ENCODE peak calls at places on chromosomes 3 and 15, in eight cellular contexts. S is EL; F is activated CD8-positive, alpha-beta memory T cell treated with anti-CD3 and anti-CD28 coated beads, Interleukin-2, amount 50 U/mL, for 4 hours; H is NCI-H1417; B is suprapubic skin; G is myocyte; A is progenitor cell of endocrine pancreas; K is stimulated activated CD4-positive, alpha-beta T cell treated with anti-CD3 and anti-CD28 coated beads, Interleukin-12 subunit alpha, Interleukin-12 subunit beta, amount 100 ng/mL, for 4 hours. J is an unnamed sample.

GRCh38 chr3:181581651-181582050 is 130.1 kb upstream of the SOX2 start:
- DNase-seq in S (no peak), F (no peak), H (no peak), B (no peak), G (no peak), A (no peak), K (no peak), J (no peak)

GRCh38 chr15:59237854-59238252 is 31.2 kb downstream of the LDHAL6B start:
- DNase-seq in S (no peak), F (no peak), H (no peak), B (no peak), G (no peak), A (no peak), K (no peak), J (peak; percentile 60)

GRCh38 chr3:52372822-52373504 is 56.8 kb downstream of the DNAH1 start:
- DNase-seq in S (no peak), F (no peak), H (no peak), B (no peak), G (no peak), A (no peak), K (peak; percentile 13), J (no peak)

GRCh38 chr3:62942761-62943160 is 67.5 kb upstream of the CADPS start:
- DNase-seq in S (no peak), F (no peak), H (no peak), B (no peak), G (no peak), A (no peak), K (no peak), J (no peak)

GRCh38 chr3:87958289-87958688 is 100.5 kb downstream of the CGGBP1 start:
- DNase-seq in S (no peak), F (no peak), H (no peak), B (no peak), G (no peak), A (no peak), K (no peak), J (no peak)

GRCh38 chr3:147393261-147393964 is 12.9 kb downstream of the ZIC4 start:
- DNase-seq in S (peak; percentile 78), F (no peak), H (peak; percentile 14), B (no peak), G (peak; percentile 89), A (no peak), K (no peak), J (no peak)

GRCh38 chr15:85114886-85115285 is 133.2 kb downstream of the PDE8A start:
- DNase-seq in S (no peak), F (no peak), H (no peak), B (no peak), G (no peak), A (no peak), K (no peak), J (no peak)

GRCh38 chr15:57432141-57432701 is 55.9 kb downstream of the CGNL1 start:
- DNase-seq in S (no peak), F (no peak), H (no peak), B (no peak), G (no peak), A (no peak), K (no peak), J (no peak)

GRCh38 chr15:40594429-40594836 is 384 bp downstream of the KNL1 start:
- DNase-seq in S (peak; percentile 67), F (no peak), H (peak; percentile 47), B (no peak), G (peak; percentile 79), A (peak; percentile 43), K (no peak), J (no peak)

GRCh38 chr15:50358805-50359204 is 3.8 kb upstream of the GABPB1 start:
- DNase-seq in S (peak; percentile 52), F (peak; percentile 20), H (no peak), B (no peak), G (peak; percentile 40), A (no peak), K (no peak), J (no peak)

GRCh38 chr15:84804005-84804803 is 13.0 kb upstream of the ALPK3 start:
- DNase-seq in S (no peak), F (no peak), H (no peak), B (no peak), G (no peak), A (no peak), K (no peak), J (no peak)

GRCh38 chr3:64048631-64049061 is 25.4 kb upstream of the PSMD6 start:
- DNase-seq in S (peak; percentile 21), F (no peak), H (no peak), B (no peak), G (no peak), A (no peak), K (no peak), J (no peak)

GRCh38 chr15:97972366-97972765 is 11.9 kb downstream of the ARRDC4 start:
- DNase-seq in S (no peak), F (no peak), H (no peak), B (no peak), G (no peak), A (no peak), K (no peak), J (no peak)

GRCh38 chr15:88904808-88905327 is 8.3 kb downstream of the MFGE8 start:
- DNase-seq in S (peak; percentile 72), F (peak; percentile 95), H (peak; percentile 76), B (no peak), G (peak; percentile 86), A (peak; percentile 80), K (peak; percentile 88), J (peak; percentile 38)

GRCh38 chr15:90219421-90220141 is 14.2 kb downstream of the CIB1 start:
- DNase-seq in S (peak; percentile 29), F (peak; percentile 64), H (peak; percentile 10), B (no peak), G (peak; percentile 23), A (peak; percentile 41), K (peak; percentile 55), J (no peak)

GRCh38 chr3:80618295-80619256 is 850.8 kb upstream of the ROBO1 start:
- DNase-seq in S (no peak), F (no peak), H (no peak), B (no peak), G (no peak), A (no peak), K (no peak), J (no peak)

GRCh38 chr15:88512606-88513005 is 33.9 kb downstream of the DET1 start:
- DNase-seq in S (peak; percentile 67), F (no peak), H (no peak), B (no peak), G (no peak), A (no peak), K (no peak), J (no peak)

GRCh38 chr3:112365035-112365434 is 32.1 kb downstream of the CD200 start:
- DNase-seq in S (no peak), F (no peak), H (no peak), B (no peak), G (no peak), A (no peak), K (no peak), J (no peak)

GRCh38 chr15:71747128-71748083 is 62.9 kb upstream of the NR2E3 start:
- DNase-seq in S (peak; percentile 92), F (no peak), H (no peak), B (no peak), G (peak; percentile 55), A (no peak), K (no peak), J (no peak)

GRCh38 chr3:118557513-118557912 is 477.1 kb downstream of the IGSF11 start:
- DNase-seq in S (no peak), F (no peak), H (no peak), B (no peak), G (no peak), A (no peak), K (no peak), J (no peak)

GRCh38 chr15:95894407-95894956 is 436.0 kb upstream of the NR2F2 start:
- DNase-seq in S (no peak), F (no peak), H (peak; percentile 4), B (no peak), G (no peak), A (no peak), K (no peak), J (no peak)

GRCh38 chr15:55526559-55527036 is 18.6 kb upstream of the DNAAF4 start:
- DNase-seq in S (peak; percentile 63), F (no peak), H (peak; percentile 22), B (no peak), G (peak; percentile 49), A (no peak), K (no peak), J (peak; percentile 36)

GRCh38 chr15:22949074-22949547 is 31.1 kb downstream of the CYFIP1 start:
- DNase-seq in S (peak; percentile 49), F (no peak), H (peak; percentile 80), B (no peak), G (peak; percentile 16), A (no peak), K (no peak), J (no peak)

GRCh38 chr15:63357061-63357460 is 24.6 kb downstream of the CA12 start:
- DNase-seq in S (no peak), F (no peak), H (no peak), B (no peak), G (no peak), A (no peak), K (no peak), J (no peak)

GRCh38 chr3:191051037-191051436 is 148.0 kb upstream of the OSTN start:
- DNase-seq in S (peak; percentile 33), F (no peak), H (peak; percentile 31), B (no peak), G (peak; percentile 56), A (no peak), K (no peak), J (no peak)

GRCh38 chr3:38186781-38187180 is 21.4 kb downstream of the OXSR1 start:
- DNase-seq in S (no peak), F (no peak), H (no peak), B (no peak), G (no peak), A (no peak), K (no peak), J (no peak)

J was measured in GM12864.